ENCODE peak calls at places on chromosomes 13 and 19, in nine cellular contexts. E is PC-3, P is Calu3, C is fibroblast of the aortic adventitia, J is neural progenitor cell, A is heart right ventricle, M is choroid plexus epithelial cell, V is tibial artery, K is bronchial epithelial cell. U is an unnamed sample.

GRCh38 chr19:46634045-46634655 is 1.9 kb downstream of the GNG8 start:
- DNase-seq in E (peak; percentile 84), P (peak; percentile 97), C (peak; percentile 73), J (peak; percentile 95), A (peak; percentile 58), M (peak; percentile 84), V (peak; percentile 93), K (peak; percentile 80), U (peak; percentile 75)

GRCh38 chr19:6739390-6739883 is at the start of gene TRIP10:
- DNase-seq in E (peak; percentile 87), P (peak; percentile 72), C (peak; percentile 78), J (peak; percentile 94), A (peak; percentile 90), M (peak; percentile 85), V (peak; percentile 93), K (no peak), U (peak; percentile 78)

GRCh38 chr13:112444001-112444311 is 67.8 kb downstream of the SPACA7 start:
- DNase-seq in E (peak; percentile 72), P (peak; percentile 63), C (peak; percentile 42), J (peak; percentile 93), A (peak; percentile 46), M (peak; percentile 71), V (peak; percentile 62), K (peak; percentile 11), U (peak; percentile 33)

GRCh38 chr19:48708471-48708870 is 11.1 kb downstream of the MAMSTR start:
- DNase-seq in E (no peak), P (no peak), C (no peak), J (no peak), A (no peak), M (no peak), V (no peak), K (no peak), U (no peak)

GRCh38 chr19:3818479-3818878 is 32.3 kb upstream of the MATK start:
- DNase-seq in E (peak; percentile 48), P (peak; percentile 4), C (peak; percentile 14), J (no peak), A (no peak), M (peak; percentile 17), V (no peak), K (peak; percentile 42), U (no peak)

GRCh38 chr19:19115954-19116353 is 22.3 kb downstream of the TMEM161A start:
- DNase-seq in E (peak; percentile 25), P (peak; percentile 15), C (peak; percentile 8), J (peak; percentile 72), A (no peak), M (peak; percentile 19), V (no peak), K (no peak), U (peak; percentile 42)

GRCh38 chr19:40084948-40085347 is 5.8 kb downstream of the ZNF780A start:
- DNase-seq in E (no peak), P (no peak), C (no peak), J (no peak), A (no peak), M (peak; percentile 41), V (no peak), K (no peak), U (no peak)

GRCh38 chr13:66468656-66469055 is 761.5 kb downstream of the PCDH9 start:
- DNase-seq in E (no peak), P (no peak), C (peak; percentile 12), J (no peak), A (no peak), M (no peak), V (no peak), K (no peak), U (no peak)

GRCh38 chr13:34943675-34944634 is 1.9 kb downstream of the NBEA start:
- DNase-seq in E (peak; percentile 30), P (no peak), C (no peak), J (no peak), A (no peak), M (no peak), V (no peak), K (no peak), U (no peak)

GRCh38 chr19:46428278-46429141 is at the start of gene PNMA8C:
- DNase-seq in E (no peak), P (peak; percentile 62), C (no peak), J (peak; percentile 97), A (peak; percentile 61), M (peak; percentile 59), V (peak; percentile 89), K (no peak), U (peak; percentile 59)

DNA sequence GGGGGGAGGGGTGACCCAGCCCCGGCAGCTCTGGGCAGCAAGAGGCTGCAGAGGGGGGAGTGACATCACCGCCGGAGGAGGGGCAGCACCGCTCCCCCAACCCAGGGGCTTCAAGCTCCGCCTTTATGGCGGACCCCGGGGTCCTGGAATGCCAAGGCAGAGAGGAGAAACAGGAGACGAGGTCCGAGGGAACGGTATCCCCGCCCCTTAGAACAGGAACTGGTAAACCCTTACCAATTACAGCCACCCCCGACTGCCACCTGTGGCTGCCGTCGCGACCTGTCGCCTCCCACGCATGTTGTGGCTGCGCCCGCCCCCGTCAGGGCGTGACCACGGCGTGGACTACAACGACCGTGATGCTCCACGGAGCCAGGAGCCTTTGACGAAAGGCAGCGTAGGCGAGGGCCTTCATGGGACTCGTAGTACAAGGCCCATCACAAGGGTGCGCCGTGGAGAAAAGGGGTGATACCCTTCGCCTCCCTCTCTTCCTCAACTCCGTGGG is 4.1 kb upstream of the KCNC3 start:
- DNase-seq in E (peak; percentile 96), P (peak; percentile 94), C (peak; percentile 72), J (peak; percentile 96), A (peak; percentile 88), M (peak; percentile 82), V (peak; percentile 84), K (peak; percentile 69), U (peak; percentile 74)
- TF ChIP-seq CTCF in E (no peak), P (no peak), C (no peak), J (no peak), A (no peak), M (peak; percentile 19), V (no peak), K (no peak), U (no peak)

DNA sequence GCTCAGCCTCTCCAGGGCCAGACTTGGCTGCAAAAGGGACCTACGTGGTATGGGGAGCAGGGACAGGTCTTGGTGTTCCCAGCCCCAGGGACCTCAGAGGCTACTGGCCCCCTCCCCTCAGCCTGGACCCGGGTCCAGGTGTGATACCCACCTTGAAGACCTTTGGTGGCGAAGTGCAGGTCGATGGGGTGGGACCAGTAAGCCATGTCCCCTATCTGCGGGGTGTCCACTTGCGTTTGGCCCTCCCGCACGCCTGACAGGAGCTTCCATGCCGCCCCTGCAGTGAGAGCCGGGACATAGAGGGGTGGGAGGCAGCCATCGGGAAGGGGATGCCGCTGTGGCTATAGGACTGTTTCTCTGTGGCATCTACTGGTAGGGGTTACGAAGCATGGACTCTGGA is 4.0 kb upstream of the TGFB1 start:
- DNase-seq in E (no peak), P (no peak), C (no peak), J (no peak), A (no peak), M (no peak), V (no peak), K (no peak), U (no peak)
- TF ChIP-seq CTCF in E (no peak), P (no peak), C (no peak), J (no peak), A (no peak), M (no peak), V (no peak), K (no peak), U (no peak)

GRCh38 chr13:76759877-76760276 is 126.3 kb downstream of the KCTD12 start:
- DNase-seq in E (no peak), P (no peak), C (peak; percentile 36), J (no peak), A (no peak), M (peak; percentile 72), V (no peak), K (no peak), U (no peak)
- TF ChIP-seq CTCF in E (no peak), P (no peak), C (peak; percentile 21), J (no peak), A (no peak), M (peak; percentile 35), V (no peak), K (no peak), U (no peak)

DNA sequence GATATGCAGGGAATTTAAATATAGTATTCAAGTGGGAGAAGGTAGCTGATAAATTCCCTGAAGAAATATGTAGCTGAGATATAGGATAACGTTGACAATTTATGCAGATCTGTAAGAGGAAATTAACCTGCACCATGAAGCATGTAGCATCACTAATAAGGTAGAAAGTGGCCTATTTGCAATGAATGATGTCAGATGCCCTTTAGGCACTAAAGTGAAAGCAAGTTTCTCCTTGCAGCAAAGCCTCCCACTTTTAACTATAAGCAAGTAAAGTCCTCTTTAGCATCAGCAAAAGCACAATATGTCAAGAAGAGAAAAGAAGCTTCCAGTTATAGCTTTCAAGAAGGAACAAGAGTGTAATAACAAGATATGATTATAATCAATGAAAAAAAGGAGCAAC is 102.5 kb upstream of the SLITRK1 start:
- DNase-seq in E (no peak), P (no peak), C (no peak), J (no peak), A (no peak), M (no peak), V (no peak), K (no peak), U (no peak)
- TF ChIP-seq CTCF in E (no peak), P (no peak), C (no peak), J (no peak), A (no peak), M (no peak), V (no peak), K (no peak), U (no peak)

GRCh38 chr19:52535831-52536800 is 8.6 kb downstream of the ZNF808 start:
- DNase-seq in E (no peak), P (no peak), C (peak; percentile 66), J (peak; percentile 96), A (peak; percentile 90), M (peak; percentile 76), V (peak; percentile 93), K (peak; percentile 69), U (peak; percentile 86)
- TF ChIP-seq CTCF in E (no peak), P (no peak), C (peak; percentile 34), J (peak; percentile 28), A (no peak), M (peak; percentile 31), V (no peak), K (no peak), U (peak; percentile 21)

DNA sequence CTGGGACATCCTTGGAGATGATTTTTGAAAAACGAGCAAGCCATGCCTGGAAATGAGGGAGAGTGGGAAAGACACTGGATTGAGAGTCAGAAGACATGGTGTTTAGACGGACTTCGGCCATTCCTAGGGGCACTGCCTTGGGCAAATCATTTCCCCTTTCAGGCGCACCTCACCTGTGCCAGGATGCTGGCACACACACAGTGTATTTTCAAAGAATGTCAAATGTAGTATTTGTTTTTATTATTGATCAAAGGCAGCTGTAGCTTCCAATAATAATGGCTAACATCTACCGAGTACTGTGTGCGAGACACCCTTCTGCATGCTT is 485.2 kb downstream of the UQCRFS1 start:
- DNase-seq in E (no peak), P (no peak), C (no peak), J (no peak), A (no peak), M (no peak), V (no peak), K (no peak), U (no peak)
- TF ChIP-seq CTCF in E (no peak), P (no peak), C (no peak), J (no peak), A (no peak), M (no peak), V (no peak), K (no peak), U (no peak)